ENCODE peak calls at places on chromosome 6, in four cellular contexts. One of them, this sample, is unnamed.

GRCh38 chr6:29791162-29791561 is 36.5 kb upstream of the HLA-G start:
- DNase-seq in mesothelial cell of epicardium: no peak
- DNase-seq in B cell: no peak
- DNase-seq in left ventricle myocardium inferior: no peak
- DNase-seq in this sample: no peak

GRCh38 chr6:26660096-26660425 is 515 bp upstream of the ZNF322 start:
- DNase-seq in mesothelial cell of epicardium: no peak
- DNase-seq in B cell: peak
- DNase-seq in left ventricle myocardium inferior: no peak
- DNase-seq in this sample: no peak

GRCh38 chr6:134437376-134437775 is 119.5 kb upstream of the SGK1 start:
- DNase-seq in B cell: no peak
- DNase-seq in mesothelial cell of epicardium: no peak
- DNase-seq in left ventricle myocardium inferior: no peak
- DNase-seq in this sample: peak

GRCh38 chr6:112337209-112337638 is 9.9 kb upstream of the RFPL4B start:
- DNase-seq in left ventricle myocardium inferior: peak
- DNase-seq in B cell: no peak
- DNase-seq in mesothelial cell of epicardium: peak
- DNase-seq in this sample: no peak

GRCh38 chr6:151239603-151240035 is at the start of gene AKAP12:
- DNase-seq in B cell: no peak
- DNase-seq in left ventricle myocardium inferior: peak
- DNase-seq in mesothelial cell of epicardium: peak
- DNase-seq in this sample: peak

GRCh38 chr6:116446399-116446798 is 14.8 kb upstream of the CALHM6 start:
- DNase-seq in left ventricle myocardium inferior: no peak
- DNase-seq in mesothelial cell of epicardium: no peak
- DNase-seq in B cell: no peak
- DNase-seq in this sample: no peak

GRCh38 chr6:88380083-88380482 is 213.9 kb upstream of the CNR1 start:
- DNase-seq in mesothelial cell of epicardium: no peak
- DNase-seq in B cell: no peak
- DNase-seq in left ventricle myocardium inferior: peak
- DNase-seq in this sample: peak

GRCh38 chr6:2765896-2766766 is 938 bp downstream of the WRNIP1 start:
- DNase-seq in B cell: no peak
- DNase-seq in mesothelial cell of epicardium: peak
- DNase-seq in left ventricle myocardium inferior: peak
- DNase-seq in this sample: peak

GRCh38 chr6:45640081-45640491 is 262.4 kb upstream of the SUPT3H start:
- DNase-seq in B cell: no peak
- DNase-seq in left ventricle myocardium inferior: no peak
- DNase-seq in mesothelial cell of epicardium: no peak
- DNase-seq in this sample: no peak

GRCh38 chr6:48429021-48429420 is 318.0 kb upstream of the PTCHD4 start:
- DNase-seq in mesothelial cell of epicardium: no peak
- DNase-seq in left ventricle myocardium inferior: no peak
- DNase-seq in B cell: no peak
- DNase-seq in this sample: no peak

GRCh38 chr6:139291813-139292619 is at the start of gene TXLNB:
- DNase-seq in left ventricle myocardium inferior: peak
- DNase-seq in B cell: no peak
- DNase-seq in mesothelial cell of epicardium: peak
- DNase-seq in this sample: peak

GRCh38 chr6:41743406-41744235 is 3.6 kb downstream of the PGC start:
- DNase-seq in left ventricle myocardium inferior: no peak
- DNase-seq in B cell: no peak
- DNase-seq in mesothelial cell of epicardium: no peak
- DNase-seq in this sample: no peak

GRCh38 chr6:11613858-11614257 is 76.3 kb downstream of the TMEM170B start:
- DNase-seq in B cell: no peak
- DNase-seq in left ventricle myocardium inferior: no peak
- DNase-seq in mesothelial cell of epicardium: no peak
- DNase-seq in this sample: no peak

GRCh38 chr6:119129968-119130484 is 51.6 kb upstream of the FAM184A start:
- DNase-seq in mesothelial cell of epicardium: no peak
- DNase-seq in left ventricle myocardium inferior: no peak
- DNase-seq in B cell: no peak
- DNase-seq in this sample: no peak

GRCh38 chr6:41197234-41197633 is 3.7 kb downstream of the TREML2 start:
- DNase-seq in B cell: no peak
- DNase-seq in mesothelial cell of epicardium: no peak
- DNase-seq in left ventricle myocardium inferior: no peak
- DNase-seq in this sample: no peak

GRCh38 chr6:142805042-142805441 is 139.9 kb downstream of the HIVEP2 start:
- DNase-seq in B cell: no peak
- DNase-seq in mesothelial cell of epicardium: no peak
- DNase-seq in left ventricle myocardium inferior: no peak
- DNase-seq in this sample: no peak

GRCh38 chr6:26536571-26537159 is 1.5 kb upstream of the HMGN4 start:
- DNase-seq in mesothelial cell of epicardium: peak
- DNase-seq in B cell: no peak
- DNase-seq in left ventricle myocardium inferior: no peak
- DNase-seq in this sample: no peak

GRCh38 chr6:36120979-36121706 is 9.2 kb upstream of the MAPK13 start:
- DNase-seq in B cell: peak
- DNase-seq in mesothelial cell of epicardium: no peak
- DNase-seq in left ventricle myocardium inferior: peak
- DNase-seq in this sample: no peak
- TF ChIP-seq CTCF in B cell: no peak
- TF ChIP-seq CTCF in mesothelial cell of epicardium: no peak
- TF ChIP-seq CTCF in left ventricle myocardium inferior: no peak
- TF ChIP-seq CTCF in this sample: no peak

GRCh38 chr6:43772571-43773049 is 2.6 kb downstream of the VEGFA start:
- DNase-seq in mesothelial cell of epicardium: no peak
- DNase-seq in left ventricle myocardium inferior: no peak
- DNase-seq in B cell: no peak
- DNase-seq in this sample: no peak
- TF ChIP-seq CTCF in mesothelial cell of epicardium: no peak
- TF ChIP-seq CTCF in left ventricle myocardium inferior: no peak
- TF ChIP-seq CTCF in B cell: no peak
- TF ChIP-seq CTCF in this sample: no peak

GRCh38 chr6:24549158-24549557 is 54.4 kb downstream of the ALDH5A1 start:
- DNase-seq in mesothelial cell of epicardium: no peak
- DNase-seq in left ventricle myocardium inferior: no peak
- DNase-seq in B cell: no peak
- DNase-seq in this sample: no peak

GRCh38 chr6:24549674-24550418 is 55.1 kb downstream of the ALDH5A1 start:
- DNase-seq in B cell: no peak
- DNase-seq in mesothelial cell of epicardium: no peak
- DNase-seq in left ventricle myocardium inferior: no peak
- DNase-seq in this sample: no peak

GRCh38 chr6:24545691-24546090 is 50.9 kb downstream of the ALDH5A1 start:
- DNase-seq in B cell: no peak
- DNase-seq in mesothelial cell of epicardium: no peak
- DNase-seq in left ventricle myocardium inferior: no peak
- DNase-seq in this sample: no peak

GRCh38 chr6:24546432-24546831 is 51.7 kb downstream of the ALDH5A1 start:
- DNase-seq in left ventricle myocardium inferior: no peak
- DNase-seq in B cell: no peak
- DNase-seq in mesothelial cell of epicardium: no peak
- DNase-seq in this sample: no peak

GRCh38 chr6:24547243-24547642 is 52.5 kb downstream of the ALDH5A1 start:
- DNase-seq in B cell: peak
- DNase-seq in mesothelial cell of epicardium: no peak
- DNase-seq in left ventricle myocardium inferior: no peak
- DNase-seq in this sample: no peak
- TF ChIP-seq CTCF in B cell: no peak
- TF ChIP-seq CTCF in mesothelial cell of epicardium: no peak
- TF ChIP-seq CTCF in left ventricle myocardium inferior: no peak
- TF ChIP-seq CTCF in this sample: no peak

GRCh38 chr6:32116674-32117073 is 7.5 kb upstream of the TNXB start:
- DNase-seq in mesothelial cell of epicardium: no peak
- DNase-seq in left ventricle myocardium inferior: no peak
- DNase-seq in B cell: no peak
- DNase-seq in this sample: no peak
- TF ChIP-seq CTCF in mesothelial cell of epicardium: peak
- TF ChIP-seq CTCF in left ventricle myocardium inferior: peak
- TF ChIP-seq CTCF in B cell: peak
- TF ChIP-seq CTCF in this sample: peak

GRCh38 chr6:81246200-81246599 is 506.3 kb downstream of the TENT5A start:
- DNase-seq in mesothelial cell of epicardium: no peak
- DNase-seq in left ventricle myocardium inferior: no peak
- DNase-seq in B cell: no peak
- DNase-seq in this sample: no peak

GRCh38 chr6:81238390-81238789 is 514.1 kb downstream of the TENT5A start:
- DNase-seq in B cell: no peak
- DNase-seq in left ventricle myocardium inferior: no peak
- DNase-seq in mesothelial cell of epicardium: no peak
- DNase-seq in this sample: no peak

GRCh38 chr6:81241126-81241525 is 511.4 kb downstream of the TENT5A start:
- DNase-seq in left ventricle myocardium inferior: no peak
- DNase-seq in mesothelial cell of epicardium: no peak
- DNase-seq in B cell: no peak
- DNase-seq in this sample: no peak

GRCh38 chr6:81242634-81243033 is 509.8 kb downstream of the TENT5A start:
- DNase-seq in B cell: no peak
- DNase-seq in left ventricle myocardium inferior: no peak
- DNase-seq in mesothelial cell of epicardium: no peak
- DNase-seq in this sample: no peak

GRCh38 chr6:81241717-81242116 is 510.8 kb downstream of the TENT5A start:
- DNase-seq in mesothelial cell of epicardium: no peak
- DNase-seq in left ventricle myocardium inferior: no peak
- DNase-seq in B cell: no peak
- DNase-seq in this sample: no peak
- TF ChIP-seq CTCF in mesothelial cell of epicardium: no peak
- TF ChIP-seq CTCF in left ventricle myocardium inferior: peak
- TF ChIP-seq CTCF in B cell: no peak
- TF ChIP-seq CTCF in this sample: no peak

GRCh38 chr6:137681445-137682009 is 185.5 kb upstream of the TNFAIP3 start:
- DNase-seq in B cell: no peak
- DNase-seq in left ventricle myocardium inferior: no peak
- DNase-seq in mesothelial cell of epicardium: no peak
- DNase-seq in this sample: no peak
- TF ChIP-seq CTCF in B cell: no peak
- TF ChIP-seq CTCF in left ventricle myocardium inferior: no peak
- TF ChIP-seq CTCF in mesothelial cell of epicardium: no peak
- TF ChIP-seq CTCF in this sample: no peak

DNA sequence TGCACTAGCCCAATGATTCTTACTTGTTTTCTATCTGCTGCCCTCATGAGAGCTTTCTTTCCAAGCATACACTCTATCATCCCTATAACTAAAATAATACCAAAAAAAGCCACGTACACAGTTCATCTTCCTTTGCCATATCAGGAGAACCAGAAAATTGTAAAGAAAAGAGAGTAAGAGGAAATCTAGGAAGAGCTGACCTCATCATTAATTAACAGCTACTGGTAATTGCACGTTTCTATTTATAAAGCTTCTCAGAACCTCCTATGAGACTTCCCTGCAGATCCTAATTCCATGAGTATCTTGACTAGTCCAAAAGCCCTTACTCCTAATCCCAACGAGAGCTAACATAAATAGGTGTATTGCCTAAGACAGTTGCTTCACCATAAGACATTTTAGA is 191.5 kb upstream of the RNF217 start:
- DNase-seq in B cell: no peak
- DNase-seq in mesothelial cell of epicardium: no peak
- DNase-seq in left ventricle myocardium inferior: no peak
- DNase-seq in this sample: no peak
- TF ChIP-seq CTCF in B cell: no peak
- TF ChIP-seq CTCF in mesothelial cell of epicardium: no peak
- TF ChIP-seq CTCF in left ventricle myocardium inferior: no peak
- TF ChIP-seq CTCF in this sample: no peak

GRCh38 chr6:137136065-137136464 is 37.4 kb downstream of the IL22RA2 start:
- DNase-seq in left ventricle myocardium inferior: no peak
- DNase-seq in mesothelial cell of epicardium: no peak
- DNase-seq in B cell: no peak
- DNase-seq in this sample: no peak
- TF ChIP-seq CTCF in left ventricle myocardium inferior: peak
- TF ChIP-seq CTCF in mesothelial cell of epicardium: no peak
- TF ChIP-seq CTCF in B cell: no peak
- TF ChIP-seq CTCF in this sample: peak

GRCh38 chr6:1137849-1138248 is 174.0 kb upstream of the FOXQ1 start:
- DNase-seq in B cell: no peak
- DNase-seq in left ventricle myocardium inferior: no peak
- DNase-seq in mesothelial cell of epicardium: no peak
- DNase-seq in this sample: no peak
- TF ChIP-seq CTCF in B cell: no peak
- TF ChIP-seq CTCF in left ventricle myocardium inferior: no peak
- TF ChIP-seq CTCF in mesothelial cell of epicardium: no peak
- TF ChIP-seq CTCF in this sample: no peak

GRCh38 chr6:104527761-104528415 is 331.8 kb downstream of the HACE1 start:
- DNase-seq in left ventricle myocardium inferior: no peak
- DNase-seq in B cell: no peak
- DNase-seq in mesothelial cell of epicardium: no peak
- DNase-seq in this sample: no peak
- TF ChIP-seq CTCF in left ventricle myocardium inferior: peak
- TF ChIP-seq CTCF in B cell: no peak
- TF ChIP-seq CTCF in mesothelial cell of epicardium: peak
- TF ChIP-seq CTCF in this sample: no peak